ENCODE peak calls at places on chromosomes 11 and 22, in five cellular contexts. E, L, N, G and K are unnamed samples.

GRCh38 chr11:108340958-108341357 is 118.1 kb downstream of the ATM start:
- DNase-seq in L (no peak), G (no peak), N (no peak), E (no peak), K (peak)

GRCh38 chr22:19239464-19239863 is 52.1 kb downstream of the CLTCL1 start:
- DNase-seq in E (no peak), G (no peak), L (no peak), N (no peak), K (no peak)

GRCh38 chr22:36961626-36962025 is 48.2 kb downstream of the CSF2RB start:
- DNase-seq in E (no peak), N (no peak), L (no peak), G (no peak), K (no peak)

GRCh38 chr11:134640536-134640935 is 228.5 kb upstream of the B3GAT1 start:
- DNase-seq in L (no peak), G (no peak), N (no peak), E (no peak), K (no peak)

GRCh38 chr22:45608763-45609180 is 62.9 kb upstream of the ATXN10 start:
- DNase-seq in N (no peak), E (no peak), G (no peak), L (peak), K (no peak)

GRCh38 chr11:61353109-61354067 is 8.3 kb downstream of the CYB561A3 start:
- DNase-seq in N (no peak), G (no peak), L (no peak), E (no peak), K (no peak)

GRCh38 chr11:17714356-17714854 is 5.0 kb upstream of the MYOD1 start:
- DNase-seq in L (no peak), E (peak), N (no peak), G (peak), K (no peak)

GRCh38 chr11:45470151-45471001 is 184.2 kb upstream of the SYT13 start:
- DNase-seq in L (peak), N (no peak), E (peak), G (no peak), K (no peak)

GRCh38 chr11:93821617-93822016 is 28.8 kb downstream of the VSTM5 start:
- DNase-seq in E (no peak), N (no peak), G (no peak), L (no peak), K (no peak)

GRCh38 chr11:8019671-8020597 is 32.8 kb downstream of the EIF3F start:
- DNase-seq in E (no peak), G (no peak), L (no peak), N (no peak), K (no peak)

GRCh38 chr11:102385053-102385976 is 38.3 kb downstream of the BIRC2 start:
- DNase-seq in G (no peak), L (no peak), E (no peak), N (no peak), K (no peak)

GRCh38 chr11:65571420-65571819 is 918 bp upstream of the FAM89B start:
- DNase-seq in E (no peak), L (no peak), G (no peak), N (no peak), K (no peak)

GRCh38 chr11:111792314-111792713 is 26.1 kb upstream of the PPP2R1B start:
- DNase-seq in L (no peak), E (no peak), N (no peak), G (no peak), K (no peak)

GRCh38 chr11:16352707-16353106 is 3.6 kb downstream of the SOX6 start:
- DNase-seq in G (no peak), N (no peak), L (no peak), E (no peak), K (no peak)

GRCh38 chr11:74966651-74967050 is 17.6 kb downstream of the SPCS2 start:
- DNase-seq in N (no peak), G (no peak), L (peak), E (no peak), K (no peak)

GRCh38 chr11:133978816-133979215 is 22.0 kb upstream of the IGSF9B start:
- DNase-seq in G (no peak), L (no peak), N (no peak), E (no peak), K (no peak)

GRCh38 chr22:40463727-40464126 is 93.3 kb downstream of the SGSM3 start:
- DNase-seq in N (no peak), G (no peak), E (no peak), L (no peak), K (no peak)

GRCh38 chr22:20221421-20222340 is 46.4 kb downstream of the RTN4R start:
- DNase-seq in L (no peak), N (no peak), G (no peak), E (no peak), K (no peak)

GRCh38 chr11:92131289-92131890 is 93.2 kb upstream of the FAT3 start:
- DNase-seq in E (no peak), N (no peak), L (no peak), G (no peak), K (no peak)

GRCh38 chr11:58628446-58628845 is 6.0 kb downstream of the CNTF start:
- DNase-seq in L (peak), N (no peak), E (peak), G (no peak), K (no peak)

GRCh38 chr22:24810043-24810749 is 4.2 kb downstream of the SGSM1 start:
- DNase-seq in N (peak), L (no peak), E (peak), G (peak), K (no peak)

GRCh38 chr11:14308114-14308896 is 50.7 kb downstream of the RRAS2 start:
- DNase-seq in L (peak), N (no peak), G (no peak), E (no peak), K (peak)

GRCh38 chr22:36510966-36511881 is 4.4 kb upstream of the FOXRED2 start:
- DNase-seq in L (peak), G (no peak), N (no peak), E (no peak), K (peak)

GRCh38 chr11:94417386-94417987 is 16.3 kb upstream of the GPR83 start:
- DNase-seq in E (no peak), L (peak), N (no peak), G (no peak), K (no peak)

GRCh38 chr11:1776944-1777715 is 13.4 kb upstream of the CTSD start:
- DNase-seq in E (peak), G (no peak), N (no peak), L (no peak), K (no peak)

DNA sequence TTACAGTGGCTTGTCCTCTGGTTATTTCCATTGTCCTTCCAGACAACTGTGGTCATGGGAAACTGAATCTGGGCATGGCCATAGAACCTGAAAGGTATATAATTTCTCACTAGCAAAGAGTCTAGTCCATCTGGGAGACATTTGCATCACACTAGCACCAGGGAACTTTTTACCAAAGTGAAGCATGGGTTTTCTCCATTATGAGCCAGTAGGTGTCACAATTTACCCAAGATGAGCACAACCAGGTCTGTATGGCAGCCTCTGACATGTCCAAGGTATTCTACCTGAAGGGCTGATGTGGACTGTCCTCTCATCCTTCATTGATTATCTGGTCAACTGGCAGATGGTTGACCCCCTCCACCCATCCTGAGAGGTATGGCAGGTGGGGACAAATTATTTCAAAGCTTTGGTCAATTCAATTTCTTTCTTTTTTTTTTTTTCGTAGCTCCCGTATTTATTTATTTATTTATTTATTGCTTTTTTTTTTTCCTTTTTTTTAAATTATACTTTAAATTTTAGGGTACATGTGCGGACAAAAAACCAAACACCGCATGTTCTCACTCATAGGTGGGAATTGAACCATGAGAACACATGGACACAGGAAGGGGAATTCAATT is 425.9 kb downstream of the TMEM135 start:
- DNase-seq in N (no peak), G (no peak), E (no peak), L (peak), K (peak)
- TF ChIP-seq CTCF in N (no peak), G (no peak), E (no peak), L (peak), K (peak)

DNA sequence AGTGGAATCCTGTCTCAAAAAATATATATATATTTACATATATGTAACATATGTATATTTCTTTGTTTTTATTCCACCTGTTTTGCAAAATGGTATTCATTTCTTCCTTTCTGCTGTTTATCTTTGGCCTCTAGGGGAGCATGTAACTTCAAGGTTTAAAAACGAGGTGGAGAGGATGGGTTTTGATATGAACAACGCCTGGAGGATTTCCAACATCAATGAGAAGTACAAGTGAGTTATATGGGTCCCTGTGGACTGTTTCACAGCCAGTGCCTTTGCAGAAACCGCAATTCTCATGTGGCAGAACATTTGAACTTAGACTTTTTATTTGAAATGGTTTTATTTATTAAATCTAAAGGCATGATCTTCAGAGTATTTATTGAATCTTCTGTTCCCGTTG is 81.6 kb upstream of the HORMAD2 start:
- DNase-seq in E (no peak), L (no peak), N (no peak), G (no peak), K (no peak)
- TF ChIP-seq CTCF in E (peak), L (no peak), N (no peak), G (no peak), K (no peak)

DNA sequence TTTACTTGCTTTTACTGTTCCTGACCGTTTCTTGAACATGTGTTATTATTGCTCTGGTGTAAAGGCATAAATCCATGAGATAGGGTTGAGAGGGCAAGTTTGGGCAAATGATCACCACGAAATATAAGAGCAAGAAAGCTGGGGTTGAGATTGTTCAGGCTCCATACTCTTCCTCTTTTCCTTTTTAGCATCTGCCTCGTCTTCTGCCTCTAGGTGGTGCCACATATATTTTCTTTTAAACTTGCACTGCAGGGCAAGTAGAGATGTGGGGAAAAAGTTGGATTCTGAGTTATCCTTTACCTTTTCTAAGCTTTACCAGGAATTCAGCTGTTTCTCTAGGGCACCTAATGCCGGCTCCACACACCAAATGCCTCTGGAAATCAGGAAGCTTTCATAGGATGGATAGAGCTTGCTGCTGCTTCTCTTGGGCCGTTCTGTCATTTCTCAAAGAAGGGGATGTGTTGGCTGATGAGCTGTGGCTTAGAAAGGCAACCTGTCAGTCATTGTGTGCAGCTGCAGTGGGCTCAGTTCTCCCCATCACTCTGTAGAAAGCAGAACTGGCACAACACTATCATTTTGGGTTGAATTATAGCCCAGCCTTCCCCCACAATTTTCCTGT is 98.2 kb downstream of the LDLRAD3 start:
- DNase-seq in E (no peak), L (no peak), G (no peak), N (no peak), K (peak)
- TF ChIP-seq CTCF in E (peak), L (peak), G (peak), N (peak), K (peak)

GRCh38 chr11:131404010-131404409 is 33.6 kb downstream of the NTM start:
- DNase-seq in N (no peak), E (no peak), G (no peak), L (no peak), K (no peak)

GRCh38 chr11:131409307-131409706 is 38.9 kb downstream of the NTM start:
- DNase-seq in L (no peak), E (no peak), G (no peak), N (no peak), K (no peak)

GRCh38 chr11:131413217-131413616 is 42.8 kb downstream of the NTM start:
- DNase-seq in L (no peak), N (no peak), G (no peak), E (no peak), K (no peak)

GRCh38 chr11:131412061-131412460 is 41.6 kb downstream of the NTM start:
- DNase-seq in N (no peak), E (no peak), G (no peak), L (no peak), K (no peak)

DNA sequence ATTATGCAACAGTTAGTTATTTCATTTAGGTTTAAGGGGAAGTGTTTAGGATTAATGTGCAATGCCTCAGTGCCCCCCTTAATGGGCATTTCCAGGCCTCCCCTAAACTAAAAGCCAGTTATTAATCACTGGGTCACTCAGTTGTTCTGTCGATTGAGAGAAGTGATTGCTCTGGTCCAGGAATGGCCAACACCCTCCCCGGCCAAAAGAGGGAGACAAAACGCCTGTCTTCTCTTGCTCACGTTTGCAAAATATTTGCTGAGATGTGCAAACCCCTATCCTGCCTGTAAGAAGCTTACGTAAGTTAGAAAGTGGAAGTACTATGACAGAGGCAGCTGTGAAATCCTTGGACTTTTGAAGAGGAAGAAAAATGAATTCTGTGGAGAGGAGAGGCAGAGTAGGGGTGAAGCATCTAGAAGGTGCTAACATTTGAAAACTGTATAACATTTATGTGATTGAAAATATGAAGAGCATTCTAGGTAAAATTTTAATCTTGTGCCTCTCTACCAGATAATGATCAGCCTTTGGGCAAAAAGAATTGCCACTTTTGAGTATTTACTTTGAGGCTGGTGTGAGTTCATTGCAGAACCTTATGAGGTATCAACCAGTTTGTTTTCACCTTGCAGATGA is 37.7 kb downstream of the NTM start:
- DNase-seq in G (peak), E (peak), N (no peak), L (peak), K (no peak)
- TF ChIP-seq CTCF in G (no peak), E (peak), N (no peak), L (peak), K (no peak)

GRCh38 chr11:69406060-69406459 is 75.4 kb upstream of the LINC01488 start:
- DNase-seq in G (no peak), L (no peak), E (no peak), N (no peak), K (no peak)
- TF ChIP-seq CTCF in G (no peak), L (no peak), E (no peak), N (no peak), K (no peak)

GRCh38 chr22:35034963-35035362 is 31.0 kb upstream of the ISX start:
- DNase-seq in G (no peak), N (no peak), L (no peak), E (no peak), K (no peak)

GRCh38 chr22:35032571-35032970 is 33.4 kb upstream of the ISX start:
- DNase-seq in L (no peak), E (no peak), N (no peak), G (no peak), K (no peak)

GRCh38 chr22:35039625-35040024 is 26.3 kb upstream of the ISX start:
- DNase-seq in N (no peak), G (no peak), L (no peak), E (no peak), K (no peak)

GRCh38 chr22:35033635-35034296 is 32.2 kb upstream of the ISX start:
- DNase-seq in N (no peak), G (no peak), L (no peak), E (no peak), K (no peak)

GRCh38 chr22:35037089-35037488 is 28.9 kb upstream of the ISX start:
- DNase-seq in L (no peak), G (no peak), N (no peak), E (no peak), K (no peak)
- TF ChIP-seq CTCF in L (no peak), G (no peak), N (no peak), E (no peak), K (no peak)

GRCh38 chr22:23180301-23180892 is at the start of gene BCR:
- DNase-seq in N (no peak), L (peak), G (peak), E (peak), K (peak)
- TF ChIP-seq CTCF in N (no peak), L (no peak), G (peak), E (peak), K (peak)

GRCh38 chr11:34732831-34733230 is 111.9 kb downstream of the EHF start:
- DNase-seq in E (no peak), N (no peak), L (no peak), G (no peak), K (no peak)
- TF ChIP-seq CTCF in E (no peak), N (no peak), L (no peak), G (no peak), K (no peak)

GRCh38 chr11:269146-269890 is 8.9 kb upstream of the NLRP6 start:
- DNase-seq in E (no peak), L (no peak), G (no peak), N (no peak), K (no peak)
- TF ChIP-seq CTCF in E (no peak), L (no peak), G (no peak), N (no peak), K (no peak)